ENCODE peak calls at places on chromosomes 12 and 14, in six cellular contexts. I, P, R, G, Q and E are unnamed samples.

GRCh38 chr14:32197919-32198318 is 3.9 kb upstream of the RNU6-7 start:
- DNase-seq in I (no peak), P (no peak), R (no peak), G (no peak), Q (no peak), E (no peak)

GRCh38 chr14:103871596-103872480 is 24.5 kb upstream of the PPP1R13B start:
- DNase-seq in I (no peak), P (no peak), R (peak), G (no peak), Q (no peak), E (peak)

GRCh38 chr14:69712217-69712565 is 54.8 kb upstream of the SRSF5 start:
- DNase-seq in I (no peak), P (no peak), R (no peak), G (peak), Q (no peak), E (no peak)

GRCh38 chr14:67400434-67400833 is 11.5 kb downstream of the PLEK2 start:
- DNase-seq in I (no peak), P (no peak), R (no peak), G (no peak), Q (no peak), E (no peak)

GRCh38 chr14:64879635-64880381 is at the start of gene SPTB:
- DNase-seq in I (no peak), P (no peak), R (peak), G (peak), Q (peak), E (peak)

GRCh38 chr12:23954332-23954731 is 4.9 kb upstream of the SOX5 start:
- DNase-seq in I (no peak), P (peak), R (no peak), G (no peak), Q (no peak), E (no peak)

GRCh38 chr12:93403988-93404803 is 26.5 kb downstream of the NUDT4 start:
- DNase-seq in I (no peak), P (peak), R (no peak), G (no peak), Q (no peak), E (no peak)

GRCh38 chr14:99648385-99648784 is 3.5 kb downstream of the HHIPL1 start:
- DNase-seq in I (no peak), P (no peak), R (no peak), G (no peak), Q (no peak), E (no peak)

GRCh38 chr12:3523728-3524127 is 32.7 kb downstream of the PRMT8 start:
- DNase-seq in I (no peak), P (peak), R (no peak), G (no peak), Q (no peak), E (no peak)

GRCh38 chr12:68806488-68807237 is 1.3 kb upstream of the MDM2 start:
- DNase-seq in I (no peak), P (no peak), R (no peak), G (no peak), Q (no peak), E (no peak)

GRCh38 chr12:61713121-61713520 is 547.1 kb upstream of the USP15 start:
- DNase-seq in I (no peak), P (no peak), R (no peak), G (no peak), Q (no peak), E (no peak)

GRCh38 chr12:18696971-18697602 is 40.7 kb downstream of the PLCZ1 start:
- DNase-seq in I (no peak), P (peak), R (no peak), G (no peak), Q (no peak), E (no peak)

GRCh38 chr14:74400328-74400727 is 25.7 kb downstream of the SYNDIG1L start:
- DNase-seq in I (no peak), P (no peak), R (no peak), G (no peak), Q (no peak), E (no peak)

GRCh38 chr14:99718031-99718810 is 34.1 kb downstream of the CYP46A1 start:
- DNase-seq in I (no peak), P (no peak), R (no peak), G (no peak), Q (no peak), E (peak)

GRCh38 chr12:105041186-105041585 is 43.1 kb downstream of the ALDH1L2 start:
- DNase-seq in I (no peak), P (no peak), R (no peak), G (no peak), Q (no peak), E (no peak)

GRCh38 chr12:104220931-104221330 is 5.4 kb downstream of the TXNRD1 start:
- DNase-seq in I (no peak), P (no peak), R (no peak), G (no peak), Q (no peak), E (no peak)

GRCh38 chr14:20998674-20999366 is at the start of gene SLC39A2:
- DNase-seq in I (peak), P (peak), R (no peak), G (no peak), Q (no peak), E (no peak)

GRCh38 chr14:74979442-74980397 is 23.0 kb upstream of the EIF2B2 start:
- DNase-seq in I (peak), P (no peak), R (no peak), G (peak), Q (no peak), E (no peak)

GRCh38 chr12:11070999-11071398 is 8.9 kb upstream of the TAS2R46 start:
- DNase-seq in I (no peak), P (no peak), R (no peak), G (no peak), Q (no peak), E (no peak)

GRCh38 chr14:105102893-105103292 is 37.7 kb upstream of the GPR132 start:
- DNase-seq in I (no peak), P (no peak), R (no peak), G (no peak), Q (no peak), E (no peak)

GRCh38 chr14:68822964-68823363 is 30.1 kb upstream of the ZFP36L1 start:
- DNase-seq in I (no peak), P (no peak), R (no peak), G (no peak), Q (no peak), E (no peak)

GRCh38 chr12:26229910-26230309 is 34.5 kb downstream of the SSPN start:
- DNase-seq in I (no peak), P (peak), R (no peak), G (no peak), Q (no peak), E (no peak)

GRCh38 chr14:104881369-104881979 is 16.4 kb downstream of the CEP170B start:
- DNase-seq in I (no peak), P (no peak), R (no peak), G (peak), Q (no peak), E (no peak)

GRCh38 chr12:116263844-116264243 is 13.6 kb downstream of the MED13L start:
- DNase-seq in I (no peak), P (no peak), R (no peak), G (no peak), Q (no peak), E (no peak)

GRCh38 chr12:96416033-96416790 is 16.0 kb upstream of the CDK17 start:
- DNase-seq in I (no peak), P (peak), R (no peak), G (no peak), Q (no peak), E (no peak)

GRCh38 chr12:11753151-11753501 is 103.7 kb downstream of the ETV6 start:
- DNase-seq in I (no peak), P (no peak), R (no peak), G (peak), Q (no peak), E (no peak)

GRCh38 chr12:42609605-42610004 is 20.1 kb upstream of the PRICKLE1 start:
- DNase-seq in I (no peak), P (peak), R (no peak), G (no peak), Q (no peak), E (no peak)